ENCODE peak calls at places on chromosome 11, in four cellular contexts. E is astrocyte of the cerebellum, J is IMR-90, B is iPS DF 6.9. P is an unnamed sample.
A peak's percentile ranks its signal among the peaks of the same experiment; 100 is the strongest.

GRCh38 chr11:17556999-17557398 is 9.9 kb downstream of the OTOG start:
- DNase-seq in E (no peak), B (no peak), J (no peak), P (no peak)

GRCh38 chr11:22130462-22131053 is 62.3 kb upstream of the ANO5 start:
- DNase-seq in B (no peak), E (no peak), J (no peak), P (no peak)

GRCh38 chr11:120303004-120303637 is 22.0 kb upstream of the TLCD5 start:
- DNase-seq in E (peak; percentile 31), B (no peak), J (peak; percentile 80), P (peak; percentile 24)

GRCh38 chr11:104803770-104804169 is 94.5 kb downstream of the CASP12 start:
- DNase-seq in B (no peak), E (no peak), J (no peak), P (no peak)

GRCh38 chr11:92920295-92920694 is 49.2 kb upstream of the MTNR1B start:
- DNase-seq in J (no peak), E (no peak), B (no peak), P (no peak)

GRCh38 chr11:68974421-68975194 is 6.2 kb downstream of the MRGPRD start:
- DNase-seq in J (peak; percentile 12), E (no peak), B (no peak), P (no peak)

GRCh38 chr11:68461284-68461861 is 821 bp downstream of the PPP6R3 start:
- DNase-seq in J (peak; percentile 17), B (no peak), E (no peak), P (no peak)

GRCh38 chr11:118443590-118444218 is 7.4 kb downstream of the KMT2A start:
- DNase-seq in J (no peak), B (no peak), E (no peak), P (no peak)

GRCh38 chr11:125448136-125448535 is 47.9 kb downstream of the FEZ1 start:
- DNase-seq in J (peak; percentile 75), E (peak; percentile 40), B (no peak), P (no peak)

GRCh38 chr11:105903113-105903512 is 118.9 kb downstream of the MSANTD4 start:
- DNase-seq in J (peak; percentile 30), B (no peak), E (peak; percentile 59), P (no peak)

GRCh38 chr11:74949748-74950127 is 672 bp downstream of the SPCS2 start:
- DNase-seq in E (no peak), B (no peak), J (peak; percentile 24), P (no peak)

GRCh38 chr11:108135845-108136599 is 14.7 kb downstream of the ACAT1 start:
- DNase-seq in J (peak; percentile 10), E (no peak), B (no peak), P (no peak)

GRCh38 chr11:41404109-41404508 is 55.3 kb downstream of the LRRC4C start:
- DNase-seq in E (no peak), B (no peak), J (no peak), P (no peak)

GRCh38 chr11:9990221-9990973 is 303.6 kb downstream of the SBF2 start:
- DNase-seq in J (peak; percentile 37), E (no peak), B (no peak), P (no peak)

GRCh38 chr11:46337626-46338345 is 9.5 kb upstream of the DGKZ start:
- DNase-seq in B (no peak), J (no peak), E (no peak), P (no peak)

GRCh38 chr11:78318733-78319132 is 98.9 kb downstream of the GAB2 start:
- DNase-seq in E (no peak), B (no peak), J (no peak), P (no peak)

GRCh38 chr11:95877288-95877687 is 46.6 kb downstream of the MTMR2 start:
- DNase-seq in J (peak; percentile 100), B (no peak), E (peak; percentile 99), P (no peak)

GRCh38 chr11:83092488-83093384 is 21.0 kb upstream of the RAB30 start:
- DNase-seq in B (no peak), J (peak; percentile 24), E (no peak), P (no peak)

GRCh38 chr11:129290966-129291365 is 84.7 kb upstream of the BARX2 start:
- DNase-seq in E (no peak), B (no peak), J (no peak), P (no peak)

GRCh38 chr11:79212711-79213110 is 228.1 kb downstream of the TENM4 start:
- DNase-seq in B (no peak), J (no peak), E (no peak), P (no peak)

GRCh38 chr11:134383576-134384221 is 28.3 kb downstream of the B3GAT1 start:
- DNase-seq in E (no peak), J (no peak), B (no peak), P (no peak)

GRCh38 chr11:122108192-122108799 is 7.7 kb downstream of the BLID start:
- DNase-seq in B (no peak), E (no peak), J (peak; percentile 70), P (no peak)

GRCh38 chr11:95477981-95478380 is 247.0 kb upstream of the SESN3 start:
- DNase-seq in J (no peak), E (no peak), B (no peak), P (no peak)

GRCh38 chr11:95279921-95280861 is 49.2 kb upstream of the SESN3 start:
- DNase-seq in E (peak; percentile 15), B (no peak), J (no peak), P (no peak)

GRCh38 chr11:72737341-72737740 is 14.9 kb downstream of the ARAP1 start:
- DNase-seq in E (no peak), J (no peak), B (no peak), P (no peak)

GRCh38 chr11:67240575-67241389 is 25.5 kb upstream of the GRK2 start:
- DNase-seq in J (peak; percentile 75), B (no peak), E (peak; percentile 33), P (peak; percentile 76)

GRCh38 chr11:71917646-71918045 is 10.7 kb downstream of the XNDC1N start:
- DNase-seq in E (no peak), J (peak; percentile 17), B (no peak), P (no peak)

GRCh38 chr11:128421577-128421976 is 165.8 kb downstream of the ETS1 start:
- DNase-seq in J (peak; percentile 92), B (no peak), E (no peak), P (no peak)

GRCh38 chr11:102047305-102047924 is at the start of gene CFAP300:
- DNase-seq in J (peak; percentile 33), B (no peak), E (no peak), P (no peak)
- H3K4me3 ChIP-seq in J (peak within 1 kb of the TSS; percentile 77), B (peak within 1 kb of the TSS; percentile 82), E (peak within 1 kb of the TSS; percentile 52), P (no peak within 1 kb of the TSS)

GRCh38 chr11:100008440-100008839 is 678.6 kb upstream of the ARHGAP42 start:
- DNase-seq in B (no peak), J (no peak), E (no peak), P (no peak)
- H3K4me3 ChIP-seq in B (no peak overlapping the region), J (no peak overlapping the region), E (no peak overlapping the region), P (no peak overlapping the region)

DNA sequence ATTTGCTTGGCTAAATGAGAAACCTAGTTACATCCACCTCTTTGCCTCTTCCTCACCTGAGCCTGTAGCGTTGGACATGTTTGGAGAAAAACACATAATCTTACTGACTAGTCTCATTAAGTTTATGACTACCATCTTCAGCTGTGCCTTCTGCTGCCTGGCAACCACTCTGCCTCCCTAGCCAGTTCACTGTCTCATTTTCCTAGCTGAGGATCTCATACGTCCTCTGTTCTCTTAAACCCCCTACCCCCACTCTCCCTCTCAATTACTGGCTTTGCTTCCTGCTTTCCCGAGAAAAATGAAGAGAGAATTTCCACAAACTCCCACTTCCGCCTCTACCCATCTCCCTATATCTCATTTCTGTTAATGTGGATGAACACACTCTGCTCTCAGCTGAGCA is 239.3 kb upstream of the POU2AF2 start:
- DNase-seq in B (no peak), E (no peak), J (no peak), P (no peak)
- H3K4me3 ChIP-seq in B (no peak overlapping the region), E (no peak overlapping the region), J (no peak overlapping the region), P (no peak overlapping the region)

DNA sequence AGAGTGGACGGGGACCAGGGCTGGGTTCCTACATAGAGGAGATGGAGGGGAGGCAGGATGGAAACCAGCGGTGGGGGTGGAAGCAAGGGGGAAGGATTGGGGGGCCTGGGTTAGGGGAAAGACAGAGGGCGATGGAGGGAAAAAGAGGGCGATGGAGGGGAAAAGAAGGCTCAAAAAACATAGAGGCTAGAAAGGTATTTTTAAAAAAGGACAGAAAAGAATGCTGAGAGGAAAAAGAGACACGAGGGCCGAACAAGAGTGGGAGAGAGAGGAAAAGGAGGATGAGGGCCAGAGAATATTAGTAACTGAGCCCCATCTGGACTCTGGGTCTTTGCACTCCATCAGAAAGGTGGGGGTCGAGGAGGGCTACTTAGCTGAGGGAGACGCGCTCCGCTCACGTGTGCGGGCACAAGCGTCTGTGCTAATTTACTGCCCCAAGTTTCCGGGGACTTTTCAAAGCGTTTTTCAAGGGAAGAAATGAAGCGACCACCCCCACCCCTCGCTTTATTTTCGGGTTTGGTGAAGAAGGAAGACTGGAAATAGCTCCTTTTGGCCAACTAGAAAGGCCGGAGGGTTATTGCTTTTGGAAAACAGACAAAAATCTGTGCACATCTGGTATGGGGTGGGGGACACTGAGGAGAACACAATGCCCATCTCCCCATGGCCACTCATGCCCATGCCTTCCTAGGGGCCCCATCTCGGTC is 14.4 kb downstream of the PAX6 start:
- DNase-seq in E (no peak), B (no peak), J (no peak), P (no peak)
- H3K4me3 ChIP-seq in E (no peak overlapping the region), B (no peak overlapping the region), J (no peak overlapping the region), P (no peak overlapping the region)